ENCODE peak calls at places on chromosomes 16 and 17, in five cellular contexts. P is IMR-90, V is endodermal cell, T is heart right ventricle, D is tibial nerve. E is an unnamed sample.
A peak's percentile ranks its signal among the peaks of the same experiment; 100 is the strongest.

GRCh38 chr16:31038993-31039392 is 5.6 kb downstream of the STX4 start:
- DNase-seq in P (no peak), V (no peak), T (no peak), D (no peak), E (no peak)

GRCh38 chr17:65455972-65456343 is 105.5 kb downstream of the AXIN2 start:
- DNase-seq in P (peak; percentile 1), V (peak; percentile 83), T (peak; percentile 21), D (no peak), E (peak; percentile 13)

GRCh38 chr17:49439673-49440571 is 25.2 kb upstream of the PHB1 start:
- DNase-seq in P (peak; percentile 37), V (peak; percentile 48), T (no peak), D (no peak), E (no peak)

GRCh38 chr17:21358682-21359482 is 17.3 kb upstream of the KCNJ12 start:
- DNase-seq in P (no peak), V (no peak), T (peak; percentile 40), D (no peak), E (no peak)

GRCh38 chr16:75379911-75380847 is 53.1 kb downstream of the CFDP1 start:
- DNase-seq in P (no peak), V (no peak), T (no peak), D (no peak), E (no peak)

GRCh38 chr16:89581861-89582563 is 6.5 kb downstream of the CPNE7 start:
- DNase-seq in P (peak; percentile 79), V (no peak), T (no peak), D (no peak), E (no peak)

GRCh38 chr16:3193221-3194212 is 5.5 kb downstream of the OR1F1 start:
- DNase-seq in P (no peak), V (no peak), T (no peak), D (no peak), E (no peak)

GRCh38 chr16:24670623-24671454 is 58.6 kb upstream of the TNRC6A start:
- DNase-seq in P (peak; percentile 92), V (peak; percentile 73), T (peak; percentile 64), D (peak; percentile 15), E (peak; percentile 81)

GRCh38 chr16:89210904-89211515 is 6.5 kb upstream of the ZNF778 start:
- DNase-seq in P (peak; percentile 27), V (no peak), T (no peak), D (no peak), E (no peak)

GRCh38 chr17:81060416-81060815 is 25.5 kb downstream of the BAIAP2 start:
- DNase-seq in P (no peak), V (no peak), T (no peak), D (no peak), E (no peak)

GRCh38 chr16:30131869-30132475 is 9.0 kb upstream of the MAPK3 start:
- DNase-seq in P (no peak), V (no peak), T (no peak), D (no peak), E (no peak)

GRCh38 chr16:4684763-4685162 is 8.6 kb upstream of the NUDT16L1 start:
- DNase-seq in P (no peak), V (no peak), T (no peak), D (no peak), E (no peak)

GRCh38 chr16:53664724-53665345 is 38.8 kb downstream of the RPGRIP1L start:
- DNase-seq in P (peak; percentile 84), V (no peak), T (peak; percentile 3), D (no peak), E (no peak)

GRCh38 chr17:44360826-44361225 is 2.8 kb downstream of the FAM171A2 start:
- DNase-seq in P (peak; percentile 68), V (no peak), T (no peak), D (no peak), E (no peak)

GRCh38 chr16:27724491-27724878 is 174.5 kb downstream of the KATNIP start:
- DNase-seq in P (no peak), V (no peak), T (no peak), D (no peak), E (no peak)

GRCh38 chr16:48433849-48434530 is 48.8 kb upstream of the SIAH1 start:
- DNase-seq in P (no peak), V (no peak), T (no peak), D (no peak), E (no peak)

GRCh38 chr16:24966031-24966430 is 49.1 kb downstream of the ARHGAP17 start:
- DNase-seq in P (no peak), V (no peak), T (no peak), D (no peak), E (no peak)

GRCh38 chr17:62111562-62112180 is 46.6 kb upstream of the MED13 start:
- DNase-seq in P (no peak), V (no peak), T (no peak), D (no peak), E (no peak)

GRCh38 chr16:66594739-66595138 is 9.8 kb upstream of the CMTM3 start:
- DNase-seq in P (no peak), V (no peak), T (no peak), D (no peak), E (no peak)

GRCh38 chr17:37103191-37103590 is 154.4 kb downstream of the AATF start:
- DNase-seq in P (no peak), V (peak; percentile 0), T (no peak), D (no peak), E (no peak)

GRCh38 chr16:88556294-88556988 is 13.8 kb upstream of the ZC3H18 start:
- DNase-seq in P (no peak), V (no peak), T (no peak), D (no peak), E (no peak)

GRCh38 chr17:74358696-74359095 is 3.0 kb downstream of the BTBD17 start:
- DNase-seq in P (no peak), V (no peak), T (no peak), D (no peak), E (no peak)

GRCh38 chr16:77662241-77662640 is 60.1 kb upstream of the NUDT7 start:
- DNase-seq in P (no peak), V (no peak), T (no peak), D (no peak), E (no peak)

GRCh38 chr16:64440421-64440831 is 681.4 kb downstream of the CDH11 start:
- DNase-seq in P (peak; percentile 99), V (no peak), T (peak; percentile 7), D (no peak), E (peak; percentile 67)

GRCh38 chr16:57536306-57537193 is at the start of gene CCDC102A:
- DNase-seq in P (no peak), V (peak; percentile 79), T (peak; percentile 23), D (no peak), E (no peak)

GRCh38 chr17:47978324-47978723 is 7.4 kb downstream of the CDK5RAP3 start:
- DNase-seq in P (peak; percentile 54), V (peak; percentile 95), T (peak; percentile 42), D (no peak), E (no peak)

GRCh38 chr17:21174186-21174585 is 39.8 kb downstream of the TMEM11 start:
- DNase-seq in P (no peak), V (no peak), T (no peak), D (no peak), E (no peak)

GRCh38 chr17:67105213-67105612 is 60.9 kb downstream of the CACNG1 start:
- DNase-seq in P (peak; percentile 76), V (no peak), T (no peak), D (no peak), E (peak; percentile 36)

GRCh38 chr17:47660064-47660492 is 10.4 kb downstream of the KPNB1 start:
- DNase-seq in P (no peak), V (no peak), T (no peak), D (no peak), E (no peak)

GRCh38 chr16:11233727-11234376 is 22.2 kb downstream of the SOCS1 start:
- DNase-seq in P (no peak), V (peak; percentile 64), T (no peak), D (no peak), E (no peak)

GRCh38 chr16:69393898-69394849 is 8.4 kb upstream of the TERF2 start:
- DNase-seq in P (peak; percentile 37), V (no peak), T (no peak), D (no peak), E (no peak)

GRCh38 chr16:13977177-13977576 is 57.2 kb downstream of the ERCC4 start:
- DNase-seq in P (no peak), V (no peak), T (no peak), D (no peak), E (no peak)

GRCh38 chr17:71472809-71473789 is 647.7 kb upstream of the SOX9 start:
- DNase-seq in P (peak; percentile 70), V (peak; percentile 72), T (peak; percentile 6), D (no peak), E (no peak)

GRCh38 chr17:77010667-77011066 is 130.1 kb upstream of the SEC14L1 start:
- DNase-seq in P (no peak), V (no peak), T (no peak), D (no peak), E (no peak)

GRCh38 chr17:42493324-42493723 is 34.6 kb downstream of the ATP6V0A1 start:
- DNase-seq in P (no peak), V (peak; percentile 33), T (no peak), D (no peak), E (no peak)

GRCh38 chr17:43880420-43880991 is 26.8 kb downstream of the MPP2 start:
- DNase-seq in P (no peak), V (peak; percentile 92), T (no peak), D (no peak), E (no peak)

GRCh38 chr17:50583636-50584035 is 23.1 kb downstream of the CACNA1G start:
- DNase-seq in P (no peak), V (peak; percentile 84), T (peak; percentile 50), D (no peak), E (no peak)
- H3K4me3 ChIP-seq in P (no peak overlapping the region), V (no peak overlapping the region), T (no peak overlapping the region), D (no peak overlapping the region), E (no peak overlapping the region)

GRCh38 chr17:31488264-31488981 is 96.9 kb downstream of the RAB11FIP4 start:
- DNase-seq in P (no peak), V (peak; percentile 87), T (no peak), D (no peak), E (no peak)
- TF ChIP-seq CTCF in P (no peak), V (no peak), T (no peak), D (no peak), E (no peak)

GRCh38 chr17:55442462-55442861 is 20.8 kb upstream of the MMD start:
- DNase-seq in P (no peak), V (no peak), T (no peak), D (no peak), E (no peak)
- H3K4me3 ChIP-seq in P (no peak overlapping the region), V (no peak overlapping the region), T (no peak overlapping the region), D (no peak overlapping the region), E (no peak overlapping the region)

DNA sequence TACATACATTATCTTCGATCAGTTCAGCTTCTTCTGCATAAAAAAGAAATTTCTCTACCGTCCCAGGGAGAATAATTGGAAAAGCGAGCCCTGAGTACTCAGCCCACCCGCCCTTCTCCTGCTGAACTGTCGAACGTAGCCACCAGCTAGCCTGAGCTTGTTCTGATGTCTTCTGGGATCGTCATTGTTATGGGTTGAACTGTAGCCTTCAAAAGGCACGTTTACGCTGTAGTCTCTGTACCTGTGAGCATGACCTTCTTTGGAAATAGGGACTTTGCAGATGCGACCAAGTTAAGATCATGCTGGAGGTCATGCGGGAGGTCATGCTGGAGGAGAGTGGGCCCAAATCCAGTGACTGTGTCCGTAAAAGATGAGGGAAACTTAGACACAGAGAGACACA is 86.2 kb downstream of the CMIP start:
- DNase-seq in P (no peak), V (no peak), T (no peak), D (no peak), E (no peak)
- TF ChIP-seq CTCF in P (no peak), V (no peak), T (no peak), D (no peak), E (no peak)

GRCh38 chr17:78133971-78134898 is 3.7 kb downstream of the TMC8 start:
- DNase-seq in P (peak; percentile 12), V (peak; percentile 98), T (no peak), D (no peak), E (no peak)
- H3K4me3 ChIP-seq in P (no peak overlapping the region), V (no peak overlapping the region), T (no peak overlapping the region), D (no peak overlapping the region), E (no peak overlapping the region)